ENCODE peak calls at places on chromosomes 11 and 22, in five cellular contexts. O is AG04450, W is body of pancreas, Z is chondrocyte, X is heart left ventricle. F is an unnamed sample.

GRCh38 chr11:1146311-1146864 is 11.4 kb upstream of the MUC5AC start:
- DNase-seq in O (no peak), W (no peak), Z (peak), X (no peak), F (no peak)

GRCh38 chr11:116459233-116459632 is 313.6 kb downstream of the BUD13 start:
- DNase-seq in O (no peak), W (no peak), Z (no peak), X (no peak), F (no peak)

GRCh38 chr11:3022300-3022967 is 30.3 kb upstream of the NAP1L4 start:
- DNase-seq in O (peak), W (no peak), Z (no peak), X (no peak), F (no peak)

GRCh38 chr22:44894782-44895181 is 115.0 kb downstream of the PHF21B start:
- DNase-seq in O (no peak), W (no peak), Z (no peak), X (peak), F (no peak)

GRCh38 chr22:48444320-48445112 is 1383.2 kb downstream of the BRD1 start:
- DNase-seq in O (no peak), W (no peak), Z (peak), X (peak), F (no peak)

GRCh38 chr11:104944080-104944479 is 24.3 kb downstream of the CASP4 start:
- DNase-seq in O (no peak), W (no peak), Z (no peak), X (no peak), F (no peak)

GRCh38 chr22:25540912-25541660 is 23.4 kb upstream of the GRK3 start:
- DNase-seq in O (no peak), W (no peak), Z (no peak), X (no peak), F (no peak)

GRCh38 chr11:61080526-61080925 is 21.8 kb upstream of the CD5 start:
- DNase-seq in O (no peak), W (no peak), Z (no peak), X (no peak), F (no peak)

GRCh38 chr11:114129699-114130659 is 70.5 kb downstream of the ZBTB16 start:
- DNase-seq in O (no peak), W (peak), Z (no peak), X (no peak), F (no peak)

GRCh38 chr11:15826826-15827225 is 529.5 kb downstream of the SOX6 start:
- DNase-seq in O (no peak), W (peak), Z (no peak), X (peak), F (peak)

GRCh38 chr11:31160504-31161422 is 208.8 kb downstream of the DCDC1 start:
- DNase-seq in O (no peak), W (no peak), Z (no peak), X (no peak), F (peak)

GRCh38 chr11:65435330-65435931 is 12.8 kb downstream of the NEAT1 start:
- DNase-seq in O (no peak), W (no peak), Z (no peak), X (no peak), F (no peak)

GRCh38 chr11:86486261-86487030 is 111.8 kb downstream of the CCDC81 start:
- DNase-seq in O (no peak), W (no peak), Z (no peak), X (no peak), F (no peak)

GRCh38 chr11:125331357-125331756 is 164.7 kb downstream of the FEZ1 start:
- DNase-seq in O (no peak), W (no peak), Z (no peak), X (no peak), F (no peak)

GRCh38 chr11:74462009-74462408 is 5.3 kb downstream of the KCNE3 start:
- DNase-seq in O (no peak), W (peak), Z (no peak), X (peak), F (no peak)

GRCh38 chr11:62395885-62396778 is 22.7 kb upstream of the SCGB1A1 start:
- DNase-seq in O (no peak), W (no peak), Z (no peak), X (no peak), F (no peak)

GRCh38 chr11:41508121-41508520 is 48.7 kb upstream of the LRRC4C start:
- DNase-seq in O (no peak), W (no peak), Z (no peak), X (no peak), F (no peak)

GRCh38 chr11:5596611-5597201 is at the start of gene TRIM6:
- DNase-seq in O (no peak), W (peak), Z (no peak), X (peak), F (peak)

GRCh38 chr11:27291302-27291889 is 71.6 kb downstream of the CCDC34 start:
- DNase-seq in O (no peak), W (peak), Z (no peak), X (no peak), F (no peak)

GRCh38 chr11:10747733-10748132 is 3.3 kb upstream of the CTR9 start:
- DNase-seq in O (no peak), W (no peak), Z (no peak), X (no peak), F (no peak)

GRCh38 chr11:66548041-66548440 is 1.3 kb downstream of the ACTN3 start:
- DNase-seq in O (no peak), W (no peak), Z (no peak), X (no peak), F (no peak)

GRCh38 chr11:65069217-65069616 is 10.9 kb upstream of the NAALADL1 start:
- DNase-seq in O (no peak), W (no peak), Z (no peak), X (no peak), F (no peak)

GRCh38 chr11:61277186-61277972 is 17.7 kb downstream of the VWCE start:
- DNase-seq in O (no peak), W (no peak), Z (no peak), X (no peak), F (no peak)

GRCh38 chr11:65854161-65854592 is 3.8 kb downstream of the CFL1 start:
- DNase-seq in O (no peak), W (no peak), Z (no peak), X (no peak), F (no peak)

GRCh38 chr11:68974421-68975194 is 6.2 kb downstream of the MRGPRD start:
- DNase-seq in O (no peak), W (no peak), Z (peak), X (no peak), F (no peak)

GRCh38 chr22:30420401-30421178 is 5.0 kb upstream of the MTFP1 start:
- DNase-seq in O (peak), W (no peak), Z (no peak), X (no peak), F (no peak)

GRCh38 chr11:102172127-102172848 is 62.0 kb downstream of the YAP1 start:
- DNase-seq in O (no peak), W (no peak), Z (no peak), X (no peak), F (no peak)

GRCh38 chr22:27460596-27461347 is 340.8 kb downstream of the MN1 start:
- DNase-seq in O (peak), W (no peak), Z (no peak), X (no peak), F (no peak)

GRCh38 chr11:104129138-104129537 is 34.8 kb downstream of the PDGFD start:
- DNase-seq in O (no peak), W (no peak), Z (no peak), X (no peak), F (no peak)

GRCh38 chr11:73661035-73661628 is 14.8 kb downstream of the PLEKHB1 start:
- DNase-seq in O (peak), W (peak), Z (peak), X (peak), F (peak)

GRCh38 chr11:58939277-58939676 is at the start of gene GLYATL1:
- DNase-seq in O (no peak), W (no peak), Z (no peak), X (no peak), F (no peak)

GRCh38 chr22:48683640-48684039 is 1144.0 kb downstream of the BRD1 start:
- DNase-seq in O (no peak), W (no peak), Z (no peak), X (no peak), F (no peak)

GRCh38 chr22:42920101-42920820 is 63.2 kb upstream of the ARFGAP3 start:
- DNase-seq in O (no peak), W (peak), Z (peak), X (no peak), F (no peak)

GRCh38 chr11:69876013-69876412 is 56.8 kb upstream of the FGF3 start:
- DNase-seq in O (no peak), W (no peak), Z (peak), X (no peak), F (no peak)

GRCh38 chr22:43639228-43639948 is 172.7 kb downstream of the EFCAB6 start:
- DNase-seq in O (no peak), W (no peak), Z (no peak), X (no peak), F (no peak)

GRCh38 chr22:42949159-42949558 is 65.8 kb downstream of the PACSIN2 start:
- DNase-seq in O (no peak), W (no peak), Z (no peak), X (no peak), F (no peak)

GRCh38 chr11:34425863-34426262 is 12.9 kb upstream of the CAT start:
- DNase-seq in O (no peak), W (no peak), Z (no peak), X (no peak), F (no peak)

GRCh38 chr22:23888615-23889401 is 5.4 kb upstream of the MIF start:
- DNase-seq in O (no peak), W (no peak), Z (no peak), X (no peak), F (no peak)

GRCh38 chr22:37608477-37609239 is at the start of gene GGA1:
- DNase-seq in O (peak), W (peak), Z (no peak), X (peak), F (peak)
- TF ChIP-seq CTCF in O (no peak), W (peak), Z (no peak), X (no peak), F (peak)

DNA sequence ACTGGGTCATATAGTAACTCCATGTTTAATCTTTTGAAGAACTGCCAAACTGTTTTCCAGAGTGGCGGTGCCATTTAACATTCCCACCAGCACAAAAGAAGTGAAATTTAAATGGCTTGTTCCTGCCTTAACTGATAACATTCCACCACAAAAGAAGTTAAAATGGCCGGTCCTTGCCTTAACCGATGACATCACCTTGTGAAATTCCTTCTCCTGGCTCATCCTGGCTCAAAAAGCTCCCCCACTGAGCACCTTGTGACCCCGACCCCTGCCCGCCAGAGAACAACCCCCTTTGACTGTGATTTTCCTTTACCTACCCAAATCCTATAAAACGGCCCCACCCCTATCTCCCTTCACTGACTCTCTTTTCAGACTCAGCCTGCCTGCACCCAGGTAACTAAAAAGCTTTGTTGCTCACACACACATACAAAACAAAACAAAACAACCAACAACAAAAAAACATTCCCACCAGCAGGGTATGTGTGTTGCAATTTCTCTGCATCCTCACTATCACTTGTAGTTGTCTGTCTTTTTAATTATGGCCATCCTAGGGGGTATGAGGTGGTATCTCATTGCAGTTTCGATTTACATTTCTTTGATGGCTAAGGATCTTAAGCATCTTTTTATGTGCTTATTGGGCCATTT is 109.0 kb downstream of the FAR1 start:
- DNase-seq in O (no peak), W (no peak), Z (no peak), X (no peak), F (no peak)
- TF ChIP-seq CTCF in O (no peak), W (no peak), Z (no peak), X (no peak), F (no peak)

DNA sequence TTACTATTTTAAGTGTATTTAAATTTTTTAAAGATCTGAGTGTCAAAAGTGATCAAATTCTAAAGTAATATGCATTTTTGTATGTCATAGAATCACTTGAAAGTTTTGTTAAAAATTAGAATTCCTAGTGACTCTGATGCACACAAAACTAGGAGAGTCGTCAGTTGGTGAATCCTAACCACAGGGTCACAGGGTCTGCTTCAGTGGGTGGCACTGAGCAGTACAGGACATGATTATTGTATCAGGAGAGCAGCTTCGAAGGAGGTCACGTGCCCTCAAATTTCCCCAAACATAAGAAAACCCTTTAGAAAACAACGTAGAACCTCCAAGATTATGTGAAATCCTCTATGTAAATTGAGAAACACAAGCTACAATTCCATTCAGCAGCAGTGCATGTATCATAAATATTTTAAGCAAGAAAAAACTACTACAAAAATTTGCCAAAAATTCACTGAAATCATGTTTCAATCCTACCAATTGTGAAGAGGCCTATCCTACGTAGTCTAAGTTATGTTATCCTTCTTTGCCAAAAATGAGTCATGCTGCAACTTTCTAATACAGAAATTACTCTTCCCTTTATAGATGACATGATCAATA is 323.6 kb downstream of the AASDHPPT start:
- DNase-seq in O (no peak), W (no peak), Z (no peak), X (no peak), F (no peak)
- TF ChIP-seq CTCF in O (no peak), W (no peak), Z (no peak), X (no peak), F (no peak)

DNA sequence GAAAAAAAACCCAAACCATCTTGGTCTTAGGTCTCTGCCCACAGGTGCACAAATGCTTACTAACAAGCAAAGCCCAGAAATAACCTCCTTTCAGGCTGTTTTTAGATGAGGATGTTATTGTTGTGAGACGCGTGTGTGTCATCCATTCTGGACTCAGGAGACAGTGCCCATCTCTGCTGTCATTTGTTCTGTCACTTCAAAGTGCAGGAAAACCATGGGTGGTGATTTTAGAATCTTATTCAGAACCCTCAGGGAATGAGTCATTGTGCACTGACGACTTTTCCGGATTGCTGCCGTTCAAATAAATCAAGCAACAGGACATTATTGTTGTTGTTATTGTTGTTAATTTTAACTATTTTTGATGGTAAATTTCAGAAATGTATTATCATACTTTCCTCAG is 110.3 kb downstream of the LRRC32 start:
- DNase-seq in O (no peak), W (no peak), Z (no peak), X (no peak), F (no peak)
- TF ChIP-seq CTCF in O (no peak), W (no peak), Z (no peak), X (no peak), F (no peak)

GRCh38 chr11:44128729-44129128 is 33.3 kb downstream of the EXT2 start:
- DNase-seq in O (no peak), W (no peak), Z (no peak), X (no peak), F (no peak)

GRCh38 chr11:44134625-44135024 is 39.1 kb downstream of the EXT2 start:
- DNase-seq in O (no peak), W (no peak), Z (no peak), X (no peak), F (no peak)

GRCh38 chr11:44136176-44136945 is 40.9 kb downstream of the EXT2 start:
- DNase-seq in O (no peak), W (no peak), Z (no peak), X (no peak), F (no peak)

GRCh38 chr11:44130751-44131150 is 35.3 kb downstream of the EXT2 start:
- DNase-seq in O (no peak), W (no peak), Z (no peak), X (no peak), F (no peak)

GRCh38 chr11:44133335-44133946 is 38.0 kb downstream of the EXT2 start:
- DNase-seq in O (no peak), W (peak), Z (no peak), X (no peak), F (no peak)
- TF ChIP-seq CTCF in O (peak), W (peak), Z (peak), X (peak), F (peak)

GRCh38 chr11:118979434-118979833 is 7.9 kb downstream of the FOXR1 start:
- DNase-seq in O (no peak), W (no peak), Z (no peak), X (no peak), F (no peak)
- TF ChIP-seq CTCF in O (no peak), W (no peak), Z (no peak), X (no peak), F (no peak)

GRCh38 chr11:119295178-119295577 is 21.8 kb downstream of the MCAM start:
- DNase-seq in O (no peak), W (no peak), Z (no peak), X (no peak), F (no peak)
- TF ChIP-seq CTCF in O (no peak), W (no peak), Z (peak), X (no peak), F (no peak)

GRCh38 chr11:88281317-88281712 is 56.2 kb downstream of the CTSC start:
- DNase-seq in O (no peak), W (no peak), Z (no peak), X (no peak), F (peak)
- TF ChIP-seq CTCF in O (no peak), W (peak), Z (no peak), X (no peak), F (no peak)

DNA sequence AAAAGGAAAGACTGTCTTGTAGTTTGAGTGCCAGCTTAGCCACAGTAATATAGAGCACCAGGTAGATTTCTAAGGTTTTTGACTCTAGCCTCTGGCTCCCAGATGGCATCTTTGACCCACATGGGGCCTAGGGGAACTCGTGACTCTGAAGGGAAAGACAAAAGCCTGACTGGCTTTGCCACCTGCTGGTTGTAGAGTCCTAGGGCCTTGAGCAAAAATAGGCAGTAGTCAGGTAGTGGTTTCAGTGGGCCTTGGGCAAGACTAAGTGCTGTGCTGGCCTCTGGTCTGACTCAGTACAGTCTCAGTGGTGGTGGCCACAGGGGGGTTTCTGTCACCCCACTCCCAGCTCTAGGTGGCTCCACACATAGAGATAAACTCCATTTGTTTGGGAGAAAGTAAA is 349.4 kb downstream of the FAM181B start:
- DNase-seq in O (no peak), W (no peak), Z (no peak), X (no peak), F (no peak)
- TF ChIP-seq CTCF in O (no peak), W (no peak), Z (no peak), X (no peak), F (no peak)

DNA sequence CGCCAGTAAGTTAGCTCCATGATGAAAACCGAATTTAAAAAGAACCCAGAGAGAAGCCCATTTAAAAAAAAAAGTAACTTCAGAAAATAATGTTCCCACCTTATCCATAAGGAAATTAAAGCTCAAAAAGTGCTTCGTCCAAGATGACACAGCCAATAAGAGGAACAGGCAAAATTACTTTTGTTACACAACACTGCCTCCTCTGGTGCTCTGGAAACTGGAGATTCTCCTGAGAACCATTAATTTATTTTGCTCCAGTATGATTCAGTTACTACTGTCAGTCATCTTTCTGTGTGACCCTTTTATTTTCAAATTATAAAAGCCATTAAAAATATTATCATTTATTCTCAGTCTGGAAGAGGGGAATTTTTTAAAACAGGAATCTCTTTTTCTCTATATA is 2.0 kb downstream of the IFT27 start:
- DNase-seq in O (no peak), W (peak), Z (no peak), X (no peak), F (no peak)
- TF ChIP-seq CTCF in O (peak), W (peak), Z (peak), X (peak), F (peak)

F was measured in endothelial cell.